ENCODE peak calls at places on chromosomes 7 and 10, in nine cellular contexts. G is fibroblast of lung; I is mesothelial cell of epicardium; P is heart right ventricle; Y is cardiac fibroblast; L is Peyer's patch; T is AG09319; W is CD8-positive, alpha-beta T cell; O is left ventricle myocardium inferior. E is an unnamed sample.

GRCh38 chr7:135620980-135621850 is 41.1 kb upstream of the STMP1 start:
- DNase-seq in G (peak; percentile 90), I (no peak), P (peak; percentile 52), Y (peak; percentile 94), L (no peak), T (peak; percentile 75), W (no peak), O (no peak), E (peak; percentile 80)

GRCh38 chr10:72694476-72695369 is 2.8 kb downstream of the MCU start:
- DNase-seq in G (peak; percentile 71), I (no peak), P (peak; percentile 32), Y (peak; percentile 68), L (no peak), T (no peak), W (no peak), O (no peak), E (no peak)

GRCh38 chr7:25124485-25125136 is 449 bp downstream of the CYCS start:
- DNase-seq in G (peak; percentile 32), I (no peak), P (no peak), Y (peak; percentile 13), L (no peak), T (no peak), W (peak; percentile 28), O (no peak), E (peak; percentile 9)

GRCh38 chr7:17463511-17464085 is 165.1 kb downstream of the AHR start:
- DNase-seq in G (no peak), I (no peak), P (no peak), Y (no peak), L (no peak), T (no peak), W (no peak), O (no peak), E (no peak)

GRCh38 chr10:36476399-36476798 is 649.0 kb upstream of the ANKRD30A start:
- DNase-seq in G (no peak), I (no peak), P (no peak), Y (peak; percentile 99), L (no peak), T (no peak), W (no peak), O (no peak), E (no peak)

GRCh38 chr7:29161226-29161625 is 14.9 kb upstream of the CPVL start:
- DNase-seq in G (no peak), I (no peak), P (no peak), Y (no peak), L (no peak), T (no peak), W (no peak), O (no peak), E (no peak)

GRCh38 chr10:117130346-117130745 is 7.7 kb downstream of the VAX1 start:
- DNase-seq in G (no peak), I (no peak), P (no peak), Y (no peak), L (no peak), T (no peak), W (no peak), O (no peak), E (no peak)

GRCh38 chr10:26479766-26480492 is 41.8 kb downstream of the APBB1IP start:
- DNase-seq in G (no peak), I (no peak), P (no peak), Y (no peak), L (peak; percentile 37), T (no peak), W (peak; percentile 49), O (no peak), E (no peak)

GRCh38 chr7:115910541-115911164 is 119.9 kb downstream of the TFEC start:
- DNase-seq in G (peak; percentile 62), I (no peak), P (no peak), Y (peak; percentile 52), L (no peak), T (no peak), W (no peak), O (no peak), E (no peak)

GRCh38 chr7:34755008-34755407 is 97.0 kb downstream of the NPSR1 start:
- DNase-seq in G (no peak), I (no peak), P (no peak), Y (no peak), L (no peak), T (no peak), W (no peak), O (no peak), E (no peak)

GRCh38 chr10:89301231-89301630 is 615 bp upstream of the IFIT2 start:
- DNase-seq in G (peak; percentile 61), I (no peak), P (peak; percentile 32), Y (peak; percentile 71), L (peak; percentile 50), T (no peak), W (no peak), O (no peak), E (peak; percentile 51)

GRCh38 chr7:148142660-148143248 is 447.8 kb upstream of the C7orf33 start:
- DNase-seq in G (peak; percentile 37), I (no peak), P (peak; percentile 19), Y (peak; percentile 59), L (no peak), T (no peak), W (no peak), O (no peak), E (no peak)

GRCh38 chr7:26368542-26368941 is 76.9 kb downstream of the SNX10 start:
- DNase-seq in G (peak; percentile 58), I (no peak), P (no peak), Y (no peak), L (no peak), T (no peak), W (no peak), O (no peak), E (no peak)
- TF ChIP-seq CTCF in G (no peak), I (no peak), P (no peak), Y (no peak), L (no peak), T (no peak), W (no peak), O (no peak), E (no peak)

GRCh38 chr10:78438907-78439809 is 405.5 kb downstream of the RPS24 start:
- DNase-seq in G (no peak), I (no peak), P (no peak), Y (no peak), L (no peak), T (no peak), W (no peak), O (no peak), E (no peak)

GRCh38 chr10:78437407-78437768 is 403.7 kb downstream of the RPS24 start:
- DNase-seq in G (no peak), I (no peak), P (no peak), Y (no peak), L (no peak), T (no peak), W (no peak), O (no peak), E (no peak)

GRCh38 chr10:78436706-78437406 is 403.2 kb downstream of the RPS24 start:
- DNase-seq in G (no peak), I (no peak), P (no peak), Y (no peak), L (no peak), T (no peak), W (no peak), O (no peak), E (no peak)

GRCh38 chr10:78436223-78436575 is 402.5 kb downstream of the RPS24 start:
- DNase-seq in G (no peak), I (no peak), P (no peak), Y (no peak), L (no peak), T (no peak), W (no peak), O (no peak), E (no peak)

GRCh38 chr10:78438094-78438906 is 404.6 kb downstream of the RPS24 start:
- DNase-seq in G (no peak), I (no peak), P (no peak), Y (no peak), L (no peak), T (no peak), W (no peak), O (no peak), E (no peak)
- TF ChIP-seq CTCF in G (no peak), I (no peak), P (no peak), Y (no peak), L (no peak), T (no peak), W (no peak), O (peak; percentile 30), E (no peak)

GRCh38 chr7:32266932-32267475 is 196.8 kb upstream of the PDE1C start:
- DNase-seq in G (no peak), I (no peak), P (no peak), Y (no peak), L (no peak), T (no peak), W (no peak), O (no peak), E (no peak)
- TF ChIP-seq CTCF in G (no peak), I (no peak), P (no peak), Y (no peak), L (no peak), T (no peak), W (no peak), O (no peak), E (no peak)

GRCh38 chr10:101778781-101779543 is 3.0 kb upstream of the FGF8 start:
- DNase-seq in G (peak; percentile 33), I (no peak), P (no peak), Y (peak; percentile 49), L (peak; percentile 29), T (no peak), W (no peak), O (no peak), E (no peak)

GRCh38 chr10:101780818-101781654 is 2.2 kb downstream of the NPM3 start:
- DNase-seq in G (peak; percentile 53), I (peak; percentile 81), P (peak; percentile 39), Y (peak; percentile 72), L (peak; percentile 38), T (peak; percentile 12), W (peak; percentile 73), O (peak; percentile 48), E (no peak)

GRCh38 chr10:101778151-101778780 is 2.4 kb upstream of the FGF8 start:
- DNase-seq in G (no peak), I (no peak), P (no peak), Y (no peak), L (peak; percentile 32), T (no peak), W (no peak), O (no peak), E (no peak)

GRCh38 chr10:101780187-101780817 is 2.9 kb downstream of the NPM3 start:
- DNase-seq in G (no peak), I (no peak), P (no peak), Y (no peak), L (no peak), T (no peak), W (no peak), O (no peak), E (no peak)

DNA sequence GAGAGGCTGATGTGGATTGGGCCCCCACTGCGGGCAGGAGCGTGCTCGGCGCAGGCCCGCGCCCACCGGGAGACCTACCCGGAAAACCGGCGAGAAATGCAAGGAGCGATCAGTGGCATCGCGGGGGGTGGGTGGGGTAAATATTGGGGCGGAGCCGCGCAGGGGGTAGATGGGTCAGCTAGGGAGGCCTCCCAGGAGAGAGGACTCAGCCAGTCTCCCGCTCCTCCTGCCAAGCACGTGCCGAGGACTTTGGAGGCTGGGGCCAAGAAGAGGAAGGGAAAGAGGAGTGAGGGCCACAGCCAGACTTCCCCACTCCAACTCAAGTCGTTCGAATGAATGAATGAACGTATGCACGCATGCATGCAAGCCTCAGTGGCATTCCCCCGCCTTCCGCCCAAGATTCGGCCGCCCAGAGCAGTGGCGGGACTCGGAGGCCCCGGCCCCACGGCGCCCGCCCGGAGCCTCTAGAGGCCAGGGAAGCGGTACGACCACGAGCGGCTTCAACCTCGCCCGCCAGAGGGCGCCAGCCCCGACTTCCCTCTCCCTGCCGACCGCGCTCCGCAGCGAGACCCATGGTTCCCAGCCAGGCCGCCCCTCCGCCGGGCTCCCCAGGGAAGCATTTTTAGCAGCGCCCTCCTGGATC is 3.6 kb downstream of the NPM3 start:
- DNase-seq in G (peak; percentile 60), I (peak; percentile 93), P (peak; percentile 81), Y (peak; percentile 72), L (peak; percentile 81), T (peak; percentile 4), W (peak; percentile 77), O (peak; percentile 79), E (peak; percentile 56)
- TF ChIP-seq CTCF in G (peak; percentile 57), I (peak; percentile 83), P (peak; percentile 82), Y (peak; percentile 73), L (peak; percentile 95), T (peak; percentile 76), W (peak; percentile 81), O (peak; percentile 91), E (peak; percentile 84)

E was measured in tibial nerve.